ENCODE peak calls at places on chromosomes 4 and X, in six cellular contexts. N, S, M, P, L and V are unnamed samples.

GRCh38 chr4:173171098-173171497 is 2.5 kb downstream of the GALNT7 start:
- DNase-seq in P (peak; percentile 44), M (peak; percentile 11), L (no peak), N (peak; percentile 8), S (no peak), V (no peak)

GRCh38 chrX:136652822-136653723 is 5.1 kb downstream of the CD40LG start:
- DNase-seq in S (no peak), M (peak; percentile 50), P (no peak), L (no peak), N (no peak), V (no peak)

GRCh38 chrX:77440310-77440709 is 6.9 kb upstream of the FGF16 start:
- DNase-seq in S (no peak), L (no peak), P (peak; percentile 13), M (no peak), N (no peak), V (no peak)

GRCh38 chr4:15878011-15878410 is 60.5 kb downstream of the FGFBP1 start:
- DNase-seq in L (no peak), N (no peak), S (no peak), P (no peak), M (no peak), V (no peak)

GRCh38 chr4:66055999-66056398 is 385.7 kb upstream of the EPHA5 start:
- DNase-seq in N (no peak), L (no peak), S (no peak), P (no peak), M (no peak), V (no peak)

GRCh38 chrX:41347186-41347585 is 13.2 kb downstream of the DDX3X start:
- DNase-seq in L (no peak), S (no peak), P (no peak), M (no peak), N (no peak), V (no peak)

GRCh38 chr4:168857546-168858314 is 152.3 kb downstream of the CBR4 start:
- DNase-seq in P (peak; percentile 76), M (no peak), N (no peak), S (no peak), L (no peak), V (no peak)

GRCh38 chrX:40099046-40099968 is 1.5 kb upstream of the BCOR start:
- DNase-seq in P (peak; percentile 49), S (no peak), N (peak; percentile 19), M (peak; percentile 80), L (peak; percentile 57), V (no peak)

GRCh38 chr4:88022289-88022688 is 14.9 kb downstream of the PKD2 start:
- DNase-seq in P (no peak), M (no peak), L (no peak), S (no peak), N (no peak), V (no peak)

GRCh38 chrX:41241962-41242361 is 92.0 kb upstream of the DDX3X start:
- DNase-seq in N (no peak), S (no peak), P (no peak), M (no peak), L (no peak), V (no peak)

GRCh38 chr4:77229433-77229832 is 72.4 kb downstream of the CCNG2 start:
- DNase-seq in L (no peak), M (no peak), S (no peak), P (no peak), N (no peak), V (no peak)

GRCh38 chr4:144355809-144356757 is 215.6 kb upstream of the GYPA start:
- DNase-seq in L (peak; percentile 9), M (peak; percentile 62), P (peak; percentile 92), N (no peak), S (peak; percentile 58), V (peak; percentile 47)

GRCh38 chr4:26074672-26075071 is 160.7 kb downstream of the SMIM20 start:
- DNase-seq in N (no peak), M (peak; percentile 4), P (no peak), L (peak; percentile 69), S (no peak), V (no peak)

GRCh38 chr4:37827030-37827705 is 682 bp downstream of the PGM2 start:
- DNase-seq in P (peak; percentile 54), L (no peak), M (no peak), N (no peak), S (no peak), V (peak; percentile 51)

GRCh38 chr4:88673886-88674285 is 23.7 kb downstream of the NAP1L5 start:
- DNase-seq in P (no peak), M (no peak), N (no peak), S (no peak), L (no peak), V (no peak)

GRCh38 chr4:124243671-124244366 is 468.7 kb downstream of the ANKRD50 start:
- DNase-seq in N (no peak), L (no peak), P (no peak), S (no peak), M (no peak), V (no peak)

GRCh38 chrX:55640854-55641253 is 17.7 kb downstream of the FOXR2 start:
- DNase-seq in N (no peak), P (no peak), S (no peak), L (no peak), M (peak; percentile 28), V (no peak)

GRCh38 chr4:104494822-104495559 is at the start of gene CXXC4:
- DNase-seq in S (no peak), P (peak; percentile 4), L (no peak), N (peak; percentile 68), M (peak; percentile 89), V (peak; percentile 15)

GRCh38 chr4:78299565-78299972 is 242.4 kb downstream of the FRAS1 start:
- DNase-seq in L (no peak), M (no peak), P (no peak), S (no peak), N (no peak), V (no peak)

GRCh38 chr4:11710484-11710883 is 281.8 kb upstream of the HS3ST1 start:
- DNase-seq in S (no peak), N (no peak), P (no peak), L (no peak), M (no peak), V (peak; percentile 28)

GRCh38 chr4:15913631-15913970 is 24.9 kb downstream of the FGFBP1 start:
- DNase-seq in P (peak; percentile 89), M (no peak), L (no peak), N (no peak), S (peak; percentile 89), V (peak; percentile 55)

GRCh38 chr4:142547974-142548373 is 298.1 kb downstream of the INPP4B start:
- DNase-seq in S (no peak), L (no peak), M (no peak), N (no peak), P (no peak), V (no peak)